ENCODE peak calls at places on chromosomes 12 and 14, in seven cellular contexts. One of them, this sample, is unnamed.

GRCh38 chr14:39426605-39427004 is 5.6 kb downstream of the FBXO33 start:
- DNase-seq in AG09309: peak; percentile 62
- DNase-seq in GM12865: peak; percentile 35
- DNase-seq in cardiac fibroblast: peak; percentile 76
- DNase-seq in GM23338: peak; percentile 53
- DNase-seq in GM10248: no peak
- DNase-seq in BJ: no peak
- DNase-seq in this sample: no peak

GRCh38 chr12:53543539-53543938 is 36.3 kb upstream of the NPFF start:
- DNase-seq in AG09309: peak; percentile 46
- DNase-seq in GM12865: peak; percentile 81
- DNase-seq in cardiac fibroblast: peak; percentile 86
- DNase-seq in BJ: no peak
- DNase-seq in GM23338: peak; percentile 86
- DNase-seq in GM10248: peak; percentile 78
- DNase-seq in this sample: no peak

GRCh38 chr14:55846852-55847471 is 267.0 kb downstream of the KTN1 start:
- DNase-seq in GM10248: no peak
- DNase-seq in GM23338: no peak
- DNase-seq in cardiac fibroblast: peak; percentile 65
- DNase-seq in BJ: peak; percentile 21
- DNase-seq in GM12865: peak; percentile 10
- DNase-seq in AG09309: peak; percentile 40
- DNase-seq in this sample: no peak

GRCh38 chr12:105214141-105214540 is 21.8 kb downstream of the APPL2 start:
- DNase-seq in BJ: no peak
- DNase-seq in cardiac fibroblast: peak; percentile 49
- DNase-seq in GM10248: no peak
- DNase-seq in GM12865: no peak
- DNase-seq in AG09309: peak; percentile 94
- DNase-seq in GM23338: no peak
- DNase-seq in this sample: no peak

GRCh38 chr12:119659289-119659897 is 8.5 kb upstream of the PRKAB1 start:
- DNase-seq in GM10248: peak; percentile 59
- DNase-seq in AG09309: no peak
- DNase-seq in BJ: no peak
- DNase-seq in GM23338: peak; percentile 47
- DNase-seq in cardiac fibroblast: peak; percentile 31
- DNase-seq in GM12865: peak; percentile 46
- DNase-seq in this sample: no peak

GRCh38 chr14:99450266-99450665 is 30.4 kb downstream of the SETD3 start:
- DNase-seq in GM10248: no peak
- DNase-seq in cardiac fibroblast: no peak
- DNase-seq in BJ: no peak
- DNase-seq in AG09309: no peak
- DNase-seq in GM12865: no peak
- DNase-seq in GM23338: no peak
- DNase-seq in this sample: no peak

GRCh38 chr14:24406416-24406815 is 7.6 kb downstream of the NYNRIN start:
- DNase-seq in AG09309: no peak
- DNase-seq in cardiac fibroblast: no peak
- DNase-seq in GM23338: no peak
- DNase-seq in GM10248: no peak
- DNase-seq in GM12865: no peak
- DNase-seq in BJ: no peak
- DNase-seq in this sample: no peak

GRCh38 chr12:123344086-123344485 is 20.6 kb downstream of the SBNO1 start:
- DNase-seq in GM10248: no peak
- DNase-seq in BJ: no peak
- DNase-seq in GM23338: no peak
- DNase-seq in GM12865: no peak
- DNase-seq in cardiac fibroblast: no peak
- DNase-seq in AG09309: no peak
- DNase-seq in this sample: no peak

GRCh38 chr12:103114296-103115055 is 157.0 kb downstream of the ASCL1 start:
- DNase-seq in GM10248: peak; percentile 55
- DNase-seq in BJ: no peak
- DNase-seq in GM12865: peak; percentile 91
- DNase-seq in cardiac fibroblast: no peak
- DNase-seq in AG09309: no peak
- DNase-seq in GM23338: no peak
- DNase-seq in this sample: no peak

GRCh38 chr12:79871621-79872020 is 63.3 kb downstream of the PPP1R12A start:
- DNase-seq in cardiac fibroblast: no peak
- DNase-seq in GM12865: no peak
- DNase-seq in GM23338: no peak
- DNase-seq in BJ: no peak
- DNase-seq in GM10248: no peak
- DNase-seq in AG09309: no peak
- DNase-seq in this sample: no peak

GRCh38 chr12:131831635-131832041 is 3.4 kb downstream of the MMP17 start:
- DNase-seq in GM12865: no peak
- DNase-seq in BJ: peak; percentile 57
- DNase-seq in AG09309: peak; percentile 66
- DNase-seq in GM10248: no peak
- DNase-seq in cardiac fibroblast: peak; percentile 92
- DNase-seq in GM23338: no peak
- DNase-seq in this sample: no peak

GRCh38 chr14:74504874-74505617 is 11.5 kb downstream of the ISCA2 start:
- DNase-seq in cardiac fibroblast: no peak
- DNase-seq in GM23338: no peak
- DNase-seq in BJ: no peak
- DNase-seq in GM10248: no peak
- DNase-seq in GM12865: no peak
- DNase-seq in AG09309: no peak
- DNase-seq in this sample: no peak

GRCh38 chr14:56120091-56120632 is 2.0 kb downstream of the PELI2 start:
- DNase-seq in GM23338: no peak
- DNase-seq in GM12865: no peak
- DNase-seq in GM10248: no peak
- DNase-seq in AG09309: no peak
- DNase-seq in cardiac fibroblast: peak; percentile 81
- DNase-seq in BJ: no peak
- DNase-seq in this sample: no peak

GRCh38 chr14:91186515-91187066 is 57.9 kb downstream of the GPR68 start:
- DNase-seq in GM12865: no peak
- DNase-seq in GM23338: no peak
- DNase-seq in GM10248: no peak
- DNase-seq in AG09309: no peak
- DNase-seq in BJ: peak; percentile 6
- DNase-seq in cardiac fibroblast: no peak
- DNase-seq in this sample: no peak

GRCh38 chr12:106193404-106194215 is 54.2 kb downstream of the CKAP4 start:
- DNase-seq in GM12865: no peak
- DNase-seq in GM23338: no peak
- DNase-seq in GM10248: no peak
- DNase-seq in BJ: no peak
- DNase-seq in cardiac fibroblast: no peak
- DNase-seq in AG09309: no peak
- DNase-seq in this sample: no peak

GRCh38 chr12:51922762-51923505 is 15.6 kb downstream of the ACVRL1 start:
- DNase-seq in GM12865: peak; percentile 23
- DNase-seq in BJ: peak; percentile 26
- DNase-seq in AG09309: peak; percentile 38
- DNase-seq in GM23338: peak; percentile 26
- DNase-seq in GM10248: no peak
- DNase-seq in cardiac fibroblast: peak; percentile 87
- DNase-seq in this sample: no peak
- TF ChIP-seq CTCF in GM12865: no peak
- TF ChIP-seq CTCF in BJ: no peak
- TF ChIP-seq CTCF in AG09309: no peak
- TF ChIP-seq CTCF in GM23338: no peak
- TF ChIP-seq CTCF in GM10248: no peak
- TF ChIP-seq CTCF in cardiac fibroblast: no peak
- TF ChIP-seq CTCF in this sample: no peak

DNA sequence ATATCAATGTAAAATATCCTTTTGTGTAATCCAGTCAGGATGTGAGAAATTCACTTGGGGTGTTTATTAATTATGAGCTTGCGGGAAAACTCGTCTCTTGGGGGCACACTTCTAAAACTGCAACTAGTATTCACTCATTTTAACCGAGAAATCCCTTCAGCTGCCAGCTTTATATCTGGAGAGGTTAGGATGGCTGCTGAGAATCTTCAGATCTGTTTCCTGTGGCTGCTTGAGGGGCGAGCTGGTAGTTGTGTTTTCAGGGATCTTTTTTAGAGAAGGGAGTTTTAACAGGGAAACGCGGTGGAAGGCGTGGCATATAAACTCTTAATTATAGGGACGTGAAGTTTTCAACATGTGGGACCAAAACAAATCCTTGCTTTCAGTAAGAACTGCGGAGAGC is 833 bp downstream of the PPFIBP1 start:
- DNase-seq in cardiac fibroblast: peak; percentile 61
- DNase-seq in BJ: no peak
- DNase-seq in GM10248: no peak
- DNase-seq in GM23338: peak; percentile 14
- DNase-seq in GM12865: peak; percentile 13
- DNase-seq in AG09309: no peak
- DNase-seq in this sample: no peak
- TF ChIP-seq CTCF in cardiac fibroblast: no peak
- TF ChIP-seq CTCF in BJ: no peak
- TF ChIP-seq CTCF in GM10248: peak; percentile 21
- TF ChIP-seq CTCF in GM23338: no peak
- TF ChIP-seq CTCF in GM12865: no peak
- TF ChIP-seq CTCF in AG09309: peak; percentile 17
- TF ChIP-seq CTCF in this sample: no peak

DNA sequence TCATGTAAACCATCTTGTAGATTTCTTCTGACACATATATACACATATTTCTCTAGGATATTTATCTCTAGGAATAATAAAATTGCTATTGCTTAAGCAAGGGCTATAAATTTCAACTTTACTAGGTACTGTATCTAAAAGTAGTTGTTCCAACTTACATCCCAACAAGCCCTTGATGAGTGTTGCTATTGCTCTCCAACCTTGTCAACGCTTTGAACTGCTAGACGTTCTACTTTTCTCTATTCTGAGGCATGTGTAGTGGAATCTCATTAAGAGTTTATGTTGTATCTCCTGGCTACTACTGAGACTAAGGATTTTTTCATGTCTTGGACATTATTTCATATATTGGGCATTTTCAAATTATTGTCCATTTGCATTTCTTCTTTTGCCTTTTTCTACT is 321.5 kb upstream of the SOX5 start:
- DNase-seq in GM23338: no peak
- DNase-seq in AG09309: no peak
- DNase-seq in GM12865: no peak
- DNase-seq in BJ: no peak
- DNase-seq in cardiac fibroblast: no peak
- DNase-seq in GM10248: no peak
- DNase-seq in this sample: no peak
- TF ChIP-seq CTCF in GM23338: no peak
- TF ChIP-seq CTCF in AG09309: no peak
- TF ChIP-seq CTCF in GM12865: no peak
- TF ChIP-seq CTCF in BJ: no peak
- TF ChIP-seq CTCF in cardiac fibroblast: no peak
- TF ChIP-seq CTCF in GM10248: no peak
- TF ChIP-seq CTCF in this sample: no peak

GRCh38 chr14:102626530-102626929 is 34.1 kb downstream of the RCOR1 start:
- DNase-seq in GM12865: no peak
- DNase-seq in cardiac fibroblast: no peak
- DNase-seq in GM23338: no peak
- DNase-seq in BJ: no peak
- DNase-seq in AG09309: no peak
- DNase-seq in GM10248: no peak
- DNase-seq in this sample: no peak
- TF ChIP-seq CTCF in GM12865: no peak
- TF ChIP-seq CTCF in cardiac fibroblast: no peak
- TF ChIP-seq CTCF in GM23338: peak; percentile 15
- TF ChIP-seq CTCF in BJ: no peak
- TF ChIP-seq CTCF in AG09309: no peak
- TF ChIP-seq CTCF in GM10248: no peak
- TF ChIP-seq CTCF in this sample: no peak

GRCh38 chr12:98954506-98954905 is 309.4 kb downstream of the APAF1 start:
- DNase-seq in GM10248: no peak
- DNase-seq in BJ: no peak
- DNase-seq in GM12865: no peak
- DNase-seq in AG09309: no peak
- DNase-seq in GM23338: no peak
- DNase-seq in cardiac fibroblast: no peak
- DNase-seq in this sample: no peak

GRCh38 chr12:98951401-98951800 is 306.3 kb downstream of the APAF1 start:
- DNase-seq in GM12865: no peak
- DNase-seq in cardiac fibroblast: no peak
- DNase-seq in GM23338: no peak
- DNase-seq in BJ: no peak
- DNase-seq in GM10248: no peak
- DNase-seq in AG09309: no peak
- DNase-seq in this sample: no peak

GRCh38 chr12:98955284-98955683 is 310.2 kb downstream of the APAF1 start:
- DNase-seq in BJ: no peak
- DNase-seq in AG09309: no peak
- DNase-seq in GM23338: peak; percentile 86
- DNase-seq in GM10248: peak; percentile 22
- DNase-seq in cardiac fibroblast: no peak
- DNase-seq in GM12865: peak; percentile 44
- DNase-seq in this sample: no peak
- TF ChIP-seq CTCF in BJ: peak; percentile 11
- TF ChIP-seq CTCF in AG09309: peak; percentile 46
- TF ChIP-seq CTCF in GM23338: peak; percentile 59
- TF ChIP-seq CTCF in GM10248: peak; percentile 34
- TF ChIP-seq CTCF in cardiac fibroblast: peak; percentile 10
- TF ChIP-seq CTCF in GM12865: peak; percentile 53
- TF ChIP-seq CTCF in this sample: peak; percentile 64

DNA sequence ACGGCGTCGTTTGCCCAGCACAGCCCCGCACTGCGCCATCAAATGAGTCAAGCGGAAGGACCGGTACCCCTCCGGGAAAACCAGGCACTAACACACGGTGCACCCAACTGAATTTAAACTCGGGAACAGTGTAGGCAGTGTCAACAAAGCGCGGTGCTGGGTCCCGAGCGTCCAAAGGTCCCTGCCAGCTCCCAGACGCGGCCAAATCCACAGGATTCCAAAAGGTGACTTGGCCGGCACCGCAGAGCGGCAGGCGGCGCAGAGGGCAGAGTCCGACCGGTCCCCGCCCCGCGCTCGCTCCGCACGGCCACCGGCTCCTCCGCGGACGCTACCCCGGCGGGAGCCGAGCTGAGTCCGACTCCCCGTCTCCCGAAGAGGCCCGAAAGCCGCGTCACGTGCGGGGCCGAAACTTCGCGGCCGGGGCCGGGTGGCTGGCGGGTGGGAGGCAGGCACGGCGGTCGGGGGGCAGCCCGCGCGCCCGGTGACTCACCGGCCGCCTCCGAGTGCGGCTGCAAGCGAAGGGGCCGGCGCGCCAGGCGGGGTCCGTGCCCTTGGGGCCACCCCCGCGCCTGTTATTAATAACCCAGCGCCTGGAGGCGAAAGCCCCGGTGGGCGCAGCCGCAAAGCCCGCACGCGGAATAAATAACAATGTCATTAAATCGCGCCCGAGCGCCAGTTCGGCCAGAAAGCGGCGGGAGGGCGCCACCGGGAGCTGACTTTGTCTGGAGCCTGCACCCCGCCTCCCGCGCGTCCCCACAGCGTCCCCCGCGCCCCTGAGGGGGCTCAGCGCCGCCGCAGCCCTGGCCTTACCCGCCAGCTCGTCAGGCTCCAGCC is 823 bp downstream of the DENND5B start:
- DNase-seq in GM23338: peak; percentile 72
- DNase-seq in GM10248: peak; percentile 60
- DNase-seq in AG09309: no peak
- DNase-seq in cardiac fibroblast: peak; percentile 78
- DNase-seq in BJ: no peak
- DNase-seq in GM12865: peak; percentile 70
- DNase-seq in this sample: peak; percentile 81
- TF ChIP-seq CTCF in GM23338: no peak
- TF ChIP-seq CTCF in GM10248: peak; percentile 14
- TF ChIP-seq CTCF in AG09309: no peak
- TF ChIP-seq CTCF in cardiac fibroblast: no peak
- TF ChIP-seq CTCF in BJ: peak; percentile 8
- TF ChIP-seq CTCF in GM12865: no peak
- TF ChIP-seq CTCF in this sample: no peak

This sample was measured in type B pancreatic cell.